ENCODE peak calls at places on chromosomes 13 and 19, in four cellular contexts. I is left lung, Y is thoracic aorta, L is cardiac muscle cell. B is an unnamed sample. For H3K36me3, the result is how much of the 10 kb centered on the place peaks cover.

GRCh38 chr19:34336781-34337271 is 28.2 kb upstream of the GPI start:
- DNase-seq in I (no peak), Y (no peak), L (peak), B (no peak)

GRCh38 chr13:74090397-74090796 is 43.8 kb downstream of the KLF12 start:
- DNase-seq in I (no peak), Y (no peak), L (no peak), B (no peak)

GRCh38 chr19:4849019-4849418 is 17.5 kb upstream of the TICAM1 start:
- DNase-seq in I (no peak), Y (no peak), L (no peak), B (no peak)

GRCh38 chr13:106507560-106508274 is 27.7 kb downstream of the EFNB2 start:
- DNase-seq in I (no peak), Y (no peak), L (peak), B (peak)

GRCh38 chr13:49690133-49690989 is 925 bp downstream of the EBPL start:
- DNase-seq in I (no peak), Y (no peak), L (peak), B (no peak)

GRCh38 chr13:51542358-51542972 is 41.8 kb upstream of the WDFY2 start:
- DNase-seq in I (no peak), Y (no peak), L (peak), B (no peak)

GRCh38 chr19:3073159-3073563 is 10.9 kb upstream of the TLE5 start:
- DNase-seq in I (no peak), Y (no peak), L (peak), B (no peak)

GRCh38 chr19:6674868-6675305 is 4.9 kb upstream of the TNFSF14 start:
- DNase-seq in I (peak), Y (no peak), L (peak), B (peak)

GRCh38 chr19:54465367-54466109 is 2.0 kb upstream of the LENG9 start:
- DNase-seq in I (peak), Y (no peak), L (no peak), B (no peak)

GRCh38 chr13:44759723-44760360 is 183.7 kb upstream of the TSC22D1 start:
- DNase-seq in I (no peak), Y (no peak), L (peak), B (no peak)

GRCh38 chr19:6099633-6100032 is 10.7 kb downstream of the RFX2 start:
- DNase-seq in I (no peak), Y (no peak), L (no peak), B (no peak)

GRCh38 chr13:95296326-95296939 is 4.8 kb downstream of the ABCC4 start:
- DNase-seq in I (no peak), Y (no peak), L (peak), B (no peak)

GRCh38 chr19:49609499-49610092 is 18.6 kb downstream of the PRR12 start:
- DNase-seq in I (no peak), Y (no peak), L (no peak), B (no peak)
- H3K36me3 ChIP-seq in I (half or more), Y (under half), L (under half), B (under half)

DNA sequence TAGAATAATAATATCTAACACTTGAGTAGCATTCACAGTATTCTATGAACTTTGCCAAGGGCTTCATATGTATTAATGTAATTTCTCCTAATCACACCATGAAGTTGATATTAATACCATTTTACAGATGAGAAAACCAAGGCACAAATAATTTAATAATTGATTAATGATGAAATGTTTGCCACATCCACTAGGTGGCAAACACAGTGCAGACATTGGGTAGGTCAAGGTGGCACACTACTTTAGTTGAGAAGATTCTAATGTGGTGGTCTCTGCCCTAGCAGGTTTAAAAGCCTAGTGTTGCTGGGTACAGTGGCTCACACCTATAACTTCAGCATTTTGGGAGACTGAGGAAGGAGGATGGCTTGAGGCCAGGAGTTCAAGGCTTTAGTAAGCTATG is 412.4 kb downstream of the SUCLA2 start:
- DNase-seq in I (no peak), Y (no peak), L (peak), B (no peak)
- TF ChIP-seq CTCF in I (no peak), Y (no peak), L (peak), B (peak)

GRCh38 chr19:1624458-1624857 is 19.2 kb upstream of the UQCR11 start:
- DNase-seq in I (no peak), Y (no peak), L (peak), B (no peak)
- H3K36me3 ChIP-seq in I (half or more), Y (under half), L (under half), B (under half)

DNA sequence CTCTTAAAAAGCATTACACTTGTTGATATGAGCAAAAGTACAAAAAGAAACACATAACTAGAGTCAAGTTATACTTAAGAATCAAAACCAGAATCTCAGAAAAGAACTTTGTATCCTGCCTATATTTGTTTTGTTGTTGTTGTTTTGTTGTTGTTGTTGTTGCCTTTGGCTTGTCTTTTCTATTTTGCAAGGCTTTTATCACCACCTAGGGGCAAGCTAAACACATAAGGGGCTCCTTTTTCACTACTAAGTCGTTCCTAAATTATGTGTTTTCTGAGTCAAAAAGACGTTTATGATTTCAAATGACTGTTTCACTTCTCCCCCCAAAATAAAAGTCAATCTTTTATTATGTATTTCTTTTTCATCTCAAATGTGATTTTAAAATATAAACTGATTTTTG is 250.2 kb downstream of the RBM26 start:
- DNase-seq in I (no peak), Y (no peak), L (no peak), B (no peak)
- TF ChIP-seq CTCF in I (no peak), Y (no peak), L (no peak), B (no peak)

DNA sequence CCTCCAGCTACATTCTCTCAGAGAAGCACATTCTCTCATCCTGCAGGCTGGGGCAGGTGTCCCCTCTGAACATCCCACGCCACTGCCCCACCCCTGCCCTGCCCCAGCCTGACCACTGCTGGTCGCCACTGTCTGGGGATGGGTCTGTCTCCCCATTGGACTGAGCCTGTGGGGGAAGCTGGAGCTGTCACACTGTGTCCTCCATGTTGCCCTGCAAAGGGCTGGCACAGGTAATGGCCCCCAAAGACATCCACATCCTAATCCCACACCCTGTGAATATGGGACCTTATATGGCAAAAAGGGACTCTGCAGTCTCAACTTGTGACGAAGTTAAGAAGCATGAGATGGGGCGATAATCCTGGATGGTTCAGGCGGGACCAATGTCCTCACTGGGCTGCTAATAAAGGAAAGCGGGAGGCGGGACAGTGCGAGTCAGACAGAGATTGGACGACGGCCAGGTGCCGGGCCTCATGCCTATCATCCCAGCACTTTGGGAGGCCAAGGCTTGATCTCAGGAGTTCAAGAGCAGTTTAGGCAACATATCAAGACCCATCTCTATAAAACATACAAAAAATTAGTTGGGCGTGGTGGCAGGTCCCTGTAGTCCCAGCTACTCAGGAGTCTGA is 9.1 kb downstream of the AP2S1 start:
- DNase-seq in I (no peak), Y (peak), L (peak), B (no peak)
- H3K36me3 ChIP-seq in I (half or more), Y (under half), L (under half), B (under half)

DNA sequence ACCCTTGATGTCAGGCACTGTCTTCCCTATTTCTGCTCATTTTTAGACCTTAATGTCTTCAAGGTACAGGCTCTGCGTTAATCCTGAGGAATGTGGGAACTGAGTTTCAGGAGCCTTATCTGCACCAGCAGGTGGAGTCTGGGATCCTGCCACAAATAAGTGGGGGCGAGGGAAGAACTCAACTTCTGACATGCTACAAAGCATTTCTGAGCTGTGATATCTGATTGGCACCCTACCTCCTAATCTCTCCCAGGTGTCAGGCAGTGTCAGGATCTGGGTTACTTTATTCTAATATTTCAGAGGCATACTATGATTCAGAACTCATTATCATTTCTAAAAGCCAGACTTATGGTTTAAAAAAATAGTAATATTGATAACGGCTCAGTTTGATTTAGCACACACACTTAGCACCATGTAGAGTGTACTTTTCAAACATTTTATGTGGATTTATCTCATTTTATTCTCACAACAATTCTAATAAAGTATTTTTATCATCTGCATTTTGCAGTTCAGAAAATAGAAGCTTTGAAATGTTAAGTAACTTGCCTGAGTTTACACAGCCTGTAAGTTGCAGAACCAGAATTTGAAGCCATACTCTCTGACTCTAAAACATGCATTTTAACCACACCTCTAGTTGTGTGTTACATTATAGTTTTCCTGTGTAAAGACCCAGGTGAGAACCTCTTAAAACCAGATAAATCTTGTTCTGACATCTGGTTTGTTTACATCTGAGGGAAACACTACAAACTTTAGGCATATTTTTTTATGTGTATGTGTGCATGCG is 358.6 kb downstream of the TDRD3 start:
- DNase-seq in I (no peak), Y (no peak), L (no peak), B (no peak)
- TF ChIP-seq CTCF in I (no peak), Y (no peak), L (no peak), B (no peak)

B was measured in BJ.